ENCODE peak calls at places on chromosomes 11 and 22, in seven cellular contexts. One of them, this sample, is unnamed.

GRCh38 chr22:50582562-50583293 is at the start of gene CHKB:
- DNase-seq in IMR-90: peak
- DNase-seq in tibial nerve: peak
- DNase-seq in testis: peak
- DNase-seq in erythroblast: peak
- DNase-seq in ovary: peak
- DNase-seq in A549: peak
- DNase-seq in this sample: peak

GRCh38 chr11:34114014-34114413 is 8.6 kb downstream of the NAT10 start:
- DNase-seq in ovary: no peak
- DNase-seq in tibial nerve: no peak
- DNase-seq in erythroblast: no peak
- DNase-seq in IMR-90: no peak
- DNase-seq in testis: no peak
- DNase-seq in A549: no peak
- DNase-seq in this sample: no peak

GRCh38 chr11:76684470-76684869 is 13.9 kb upstream of the LRRC32 start:
- DNase-seq in A549: no peak
- DNase-seq in testis: no peak
- DNase-seq in IMR-90: no peak
- DNase-seq in ovary: no peak
- DNase-seq in erythroblast: no peak
- DNase-seq in tibial nerve: no peak
- DNase-seq in this sample: no peak

GRCh38 chr11:10392680-10393079 is 62.4 kb upstream of the AMPD3 start:
- DNase-seq in erythroblast: no peak
- DNase-seq in tibial nerve: no peak
- DNase-seq in IMR-90: peak
- DNase-seq in ovary: no peak
- DNase-seq in A549: no peak
- DNase-seq in testis: no peak
- DNase-seq in this sample: no peak

GRCh38 chr22:49738566-49738965 is 89.1 kb downstream of the BRD1 start:
- DNase-seq in erythroblast: no peak
- DNase-seq in tibial nerve: no peak
- DNase-seq in A549: no peak
- DNase-seq in IMR-90: no peak
- DNase-seq in testis: no peak
- DNase-seq in ovary: no peak
- DNase-seq in this sample: no peak

GRCh38 chr11:35676611-35676965 is 14.0 kb downstream of the TRIM44 start:
- DNase-seq in testis: no peak
- DNase-seq in A549: no peak
- DNase-seq in erythroblast: no peak
- DNase-seq in ovary: no peak
- DNase-seq in tibial nerve: no peak
- DNase-seq in IMR-90: no peak
- DNase-seq in this sample: no peak

GRCh38 chr11:128504489-128504888 is 82.9 kb downstream of the ETS1 start:
- DNase-seq in A549: no peak
- DNase-seq in IMR-90: no peak
- DNase-seq in tibial nerve: no peak
- DNase-seq in testis: no peak
- DNase-seq in ovary: no peak
- DNase-seq in erythroblast: no peak
- DNase-seq in this sample: no peak

GRCh38 chr11:118592616-118593367 is 14.6 kb upstream of the PHLDB1 start:
- DNase-seq in A549: no peak
- DNase-seq in tibial nerve: no peak
- DNase-seq in ovary: no peak
- DNase-seq in IMR-90: no peak
- DNase-seq in erythroblast: no peak
- DNase-seq in testis: no peak
- DNase-seq in this sample: no peak

GRCh38 chr11:72723508-72723907 is 28.7 kb downstream of the ARAP1 start:
- DNase-seq in A549: no peak
- DNase-seq in erythroblast: no peak
- DNase-seq in tibial nerve: no peak
- DNase-seq in IMR-90: no peak
- DNase-seq in testis: no peak
- DNase-seq in ovary: no peak
- DNase-seq in this sample: no peak

GRCh38 chr11:72721689-72722049 is 30.5 kb downstream of the ARAP1 start:
- DNase-seq in erythroblast: peak
- DNase-seq in testis: peak
- DNase-seq in IMR-90: no peak
- DNase-seq in ovary: peak
- DNase-seq in tibial nerve: no peak
- DNase-seq in A549: no peak
- DNase-seq in this sample: no peak

GRCh38 chr11:72721276-72721675 is 30.9 kb downstream of the ARAP1 start:
- DNase-seq in testis: no peak
- DNase-seq in erythroblast: peak
- DNase-seq in IMR-90: no peak
- DNase-seq in ovary: no peak
- DNase-seq in tibial nerve: no peak
- DNase-seq in A549: no peak
- DNase-seq in this sample: no peak

GRCh38 chr11:72720806-72721205 is 31.4 kb downstream of the ARAP1 start:
- DNase-seq in IMR-90: no peak
- DNase-seq in ovary: no peak
- DNase-seq in testis: no peak
- DNase-seq in tibial nerve: no peak
- DNase-seq in A549: no peak
- DNase-seq in erythroblast: no peak
- DNase-seq in this sample: no peak

DNA sequence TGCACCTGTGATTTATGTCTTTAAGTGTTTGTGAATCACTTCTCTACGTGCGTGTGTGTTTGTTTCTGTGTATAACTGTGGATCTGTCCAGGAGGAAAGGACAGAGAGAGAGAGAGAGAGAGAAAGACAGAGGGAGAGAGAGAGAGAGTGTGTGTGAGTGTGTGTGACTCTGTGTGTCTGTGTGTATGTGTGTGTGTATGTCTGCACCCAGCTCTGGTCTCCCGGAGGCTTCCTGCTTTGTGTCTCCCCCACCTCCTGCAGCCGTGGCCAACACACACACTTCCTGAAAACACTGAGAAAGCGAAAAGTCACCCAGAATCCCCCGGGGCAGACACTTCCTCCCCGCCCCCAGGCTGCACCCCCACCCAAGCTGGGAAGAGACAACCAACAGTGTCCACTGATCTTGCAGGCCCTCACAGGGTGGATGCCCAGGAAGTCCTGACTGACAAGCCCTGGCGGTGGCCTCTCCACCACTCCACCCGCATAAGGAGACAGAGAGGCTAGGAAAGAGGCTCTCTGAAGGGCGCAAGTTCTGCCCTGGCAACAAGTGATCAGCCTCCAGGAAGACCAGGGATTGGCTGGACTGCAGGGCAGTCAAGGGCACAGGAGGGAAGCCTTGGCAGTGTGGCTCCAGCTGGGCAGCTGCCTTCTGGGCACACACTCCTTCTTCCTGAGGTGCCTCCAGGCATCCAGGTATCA is 30.0 kb downstream of the ARAP1 start:
- DNase-seq in testis: peak
- DNase-seq in A549: peak
- DNase-seq in IMR-90: peak
- DNase-seq in erythroblast: peak
- DNase-seq in ovary: peak
- DNase-seq in tibial nerve: peak
- DNase-seq in this sample: peak
- TF ChIP-seq POLR2A in testis: peak
- TF ChIP-seq POLR2A in A549: peak
- TF ChIP-seq POLR2A in IMR-90: peak
- TF ChIP-seq POLR2A in erythroblast: peak
- TF ChIP-seq POLR2A in ovary: peak
- TF ChIP-seq POLR2A in tibial nerve: peak
- TF ChIP-seq POLR2A in this sample: peak

GRCh38 chr11:66878554-66878953 is 21.7 kb downstream of the LRFN4 start:
- DNase-seq in erythroblast: no peak
- DNase-seq in IMR-90: peak
- DNase-seq in testis: no peak
- DNase-seq in tibial nerve: no peak
- DNase-seq in A549: no peak
- DNase-seq in ovary: no peak
- DNase-seq in this sample: no peak
- TF ChIP-seq POLR2A in erythroblast: no peak
- TF ChIP-seq POLR2A in IMR-90: no peak
- TF ChIP-seq POLR2A in testis: no peak
- TF ChIP-seq POLR2A in tibial nerve: no peak
- TF ChIP-seq POLR2A in A549: no peak
- TF ChIP-seq POLR2A in ovary: no peak
- TF ChIP-seq POLR2A in this sample: no peak

GRCh38 chr11:71998649-71999310 is at the start of gene IL18BP:
- DNase-seq in ovary: no peak
- DNase-seq in A549: no peak
- DNase-seq in tibial nerve: no peak
- DNase-seq in IMR-90: no peak
- DNase-seq in testis: no peak
- DNase-seq in erythroblast: no peak
- DNase-seq in this sample: no peak
- TF ChIP-seq POLR2A in ovary: no peak
- TF ChIP-seq POLR2A in A549: no peak
- TF ChIP-seq POLR2A in tibial nerve: no peak
- TF ChIP-seq POLR2A in IMR-90: no peak
- TF ChIP-seq POLR2A in testis: no peak
- TF ChIP-seq POLR2A in erythroblast: no peak
- TF ChIP-seq POLR2A in this sample: peak

DNA sequence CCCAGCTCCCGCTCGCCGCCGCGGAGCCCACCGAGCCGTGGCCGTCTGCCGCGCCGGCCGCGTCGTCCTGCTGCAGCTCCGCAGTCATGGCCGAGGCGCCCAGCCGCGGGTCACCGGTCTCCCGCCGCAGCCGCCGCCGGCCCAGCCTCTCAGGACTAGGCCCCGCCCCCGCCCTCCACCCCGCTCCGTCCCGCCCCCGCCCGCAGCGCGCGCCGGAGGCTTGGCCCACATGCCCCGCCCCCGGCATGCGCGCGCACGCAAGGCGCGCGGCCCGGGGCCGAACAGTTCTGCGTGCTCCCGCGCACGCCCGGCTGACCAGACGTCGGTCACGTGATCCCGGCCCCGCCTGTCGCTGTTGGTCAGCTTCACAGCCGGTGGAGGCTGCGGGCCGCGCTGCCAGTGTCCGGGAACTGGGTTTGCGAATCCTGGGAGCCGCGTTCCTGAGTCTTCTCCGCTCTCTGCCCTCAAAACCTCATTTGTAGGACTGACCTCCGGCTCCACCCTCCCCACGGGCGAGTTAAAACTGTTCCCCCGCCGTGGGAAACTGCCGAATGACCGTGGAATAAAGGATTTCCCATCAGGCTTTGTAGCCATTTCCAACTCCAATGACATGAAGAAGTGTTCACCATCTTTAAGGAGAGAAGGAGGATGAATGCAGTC is at the start of gene USP28:
- DNase-seq in IMR-90: peak
- DNase-seq in A549: peak
- DNase-seq in erythroblast: peak
- DNase-seq in testis: peak
- DNase-seq in ovary: peak
- DNase-seq in tibial nerve: peak
- DNase-seq in this sample: peak
- TF ChIP-seq POLR2A in IMR-90: peak
- TF ChIP-seq POLR2A in A549: peak
- TF ChIP-seq POLR2A in erythroblast: peak
- TF ChIP-seq POLR2A in testis: peak
- TF ChIP-seq POLR2A in ovary: peak
- TF ChIP-seq POLR2A in tibial nerve: peak
- TF ChIP-seq POLR2A in this sample: peak

GRCh38 chr11:1861435-1862411 is 8.8 kb downstream of the LSP1 start:
- DNase-seq in IMR-90: no peak
- DNase-seq in erythroblast: no peak
- DNase-seq in tibial nerve: no peak
- DNase-seq in testis: no peak
- DNase-seq in ovary: no peak
- DNase-seq in A549: no peak
- DNase-seq in this sample: no peak

GRCh38 chr11:1864216-1864615 is 11.3 kb downstream of the LSP1 start:
- DNase-seq in A549: no peak
- DNase-seq in ovary: peak
- DNase-seq in IMR-90: no peak
- DNase-seq in testis: no peak
- DNase-seq in tibial nerve: no peak
- DNase-seq in erythroblast: no peak
- DNase-seq in this sample: no peak

GRCh38 chr11:1864831-1865665 is 12.2 kb downstream of the LSP1 start:
- DNase-seq in ovary: peak
- DNase-seq in IMR-90: no peak
- DNase-seq in A549: no peak
- DNase-seq in erythroblast: no peak
- DNase-seq in testis: no peak
- DNase-seq in tibial nerve: no peak
- DNase-seq in this sample: no peak

GRCh38 chr11:1862588-1863351 is 9.9 kb downstream of the LSP1 start:
- DNase-seq in ovary: no peak
- DNase-seq in A549: peak
- DNase-seq in erythroblast: no peak
- DNase-seq in tibial nerve: no peak
- DNase-seq in testis: no peak
- DNase-seq in IMR-90: no peak
- DNase-seq in this sample: no peak

DNA sequence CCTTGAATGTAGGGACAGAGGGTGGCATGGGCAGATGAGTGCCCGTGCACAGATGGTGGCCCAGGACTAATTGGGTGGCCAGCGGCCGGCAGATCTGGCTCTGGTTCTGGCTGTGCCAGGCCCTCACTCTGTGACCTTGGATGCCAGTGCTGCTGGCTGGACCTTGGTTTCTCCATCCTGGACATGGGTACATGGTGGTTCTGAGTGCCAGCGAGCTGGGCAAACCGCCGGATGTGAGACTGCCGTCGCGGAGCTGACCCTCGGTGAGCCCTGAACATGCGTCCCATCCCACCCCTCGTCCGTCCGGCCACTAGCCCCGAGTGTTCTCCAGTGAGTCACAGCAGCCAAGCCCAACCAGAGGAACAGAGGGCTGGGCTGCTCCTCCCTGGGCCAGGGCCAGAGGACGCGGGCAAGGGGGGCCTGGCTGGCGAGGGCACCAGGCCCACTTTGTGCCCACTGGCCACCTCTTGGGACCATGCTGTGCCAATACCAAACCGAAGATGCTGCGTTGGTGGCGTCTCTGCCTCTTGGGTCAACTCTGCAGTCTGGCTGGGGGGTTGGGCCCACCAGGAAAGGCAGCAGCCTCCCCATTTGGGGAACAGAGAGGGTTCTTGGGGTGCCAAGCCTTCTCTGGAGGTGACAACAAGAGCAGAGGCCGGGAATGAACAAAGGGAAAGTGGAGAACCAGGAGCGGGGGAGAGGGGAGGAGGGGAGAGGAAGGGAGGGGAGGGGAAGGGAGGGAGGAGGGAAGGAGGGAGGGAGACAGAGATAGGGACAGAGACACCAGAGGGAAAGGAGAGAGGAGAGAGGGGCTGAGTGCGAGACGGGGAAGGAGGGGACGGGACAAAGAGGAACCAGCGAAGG is 10.7 kb downstream of the LSP1 start:
- DNase-seq in A549: peak
- DNase-seq in ovary: peak
- DNase-seq in erythroblast: peak
- DNase-seq in tibial nerve: peak
- DNase-seq in testis: peak
- DNase-seq in IMR-90: peak
- DNase-seq in this sample: no peak
- TF ChIP-seq POLR2A in A549: no peak
- TF ChIP-seq POLR2A in ovary: no peak
- TF ChIP-seq POLR2A in erythroblast: no peak
- TF ChIP-seq POLR2A in tibial nerve: peak
- TF ChIP-seq POLR2A in testis: no peak
- TF ChIP-seq POLR2A in IMR-90: no peak
- TF ChIP-seq POLR2A in this sample: no peak